ENCODE peak calls at places on chromosomes 3 and 15, in nine cellular contexts. C, S, H, D, W, V, U, F and P are unnamed samples.

GRCh38 chr3:5133239-5133638 is 11.1 kb downstream of the ARL8B start:
- DNase-seq in C (no peak), S (no peak), H (no peak), D (no peak), W (no peak), V (no peak), U (no peak), F (no peak), P (no peak)

GRCh38 chr3:15982667-15983145 is 184.9 kb upstream of the ANKRD28 start:
- DNase-seq in C (no peak), S (peak; percentile 97), H (peak; percentile 96), D (no peak), W (no peak), V (no peak), U (peak; percentile 27), F (no peak), P (peak; percentile 96)

GRCh38 chr3:103181175-103181574 is 746.4 kb downstream of the ZPLD1 start:
- DNase-seq in C (no peak), S (no peak), H (no peak), D (no peak), W (no peak), V (no peak), U (no peak), F (no peak), P (no peak)

GRCh38 chr3:59692117-59692516 is 642.3 kb upstream of the CFAP20DC start:
- DNase-seq in C (no peak), S (no peak), H (no peak), D (no peak), W (no peak), V (no peak), U (no peak), F (no peak), P (no peak)

GRCh38 chr3:127668906-127669305 is 3.8 kb upstream of the ABTB1 start:
- DNase-seq in C (no peak), S (no peak), H (no peak), D (no peak), W (no peak), V (no peak), U (no peak), F (no peak), P (no peak)

GRCh38 chr3:4827767-4828166 is 151.5 kb upstream of the BHLHE40 start:
- DNase-seq in C (no peak), S (peak; percentile 22), H (no peak), D (no peak), W (no peak), V (peak; percentile 36), U (no peak), F (no peak), P (no peak)

GRCh38 chr15:90529008-90529368 is 735 bp upstream of the CRTC3 start:
- DNase-seq in C (no peak), S (no peak), H (no peak), D (no peak), W (no peak), V (no peak), U (no peak), F (no peak), P (no peak)

GRCh38 chr15:70528270-70528706 is 235.1 kb downstream of the UACA start:
- DNase-seq in C (peak; percentile 59), S (no peak), H (no peak), D (no peak), W (peak; percentile 88), V (peak; percentile 93), U (no peak), F (no peak), P (peak; percentile 53)

GRCh38 chr3:151076626-151077025 is 8.8 kb upstream of the MED12L start:
- DNase-seq in C (no peak), S (no peak), H (no peak), D (no peak), W (no peak), V (no peak), U (no peak), F (no peak), P (no peak)

GRCh38 chr15:64635486-64635815 is 139.9 kb downstream of the RBPMS2 start:
- DNase-seq in C (no peak), S (peak; percentile 79), H (peak; percentile 68), D (peak; percentile 79), W (no peak), V (no peak), U (no peak), F (no peak), P (peak; percentile 96)

GRCh38 chr3:48783304-48783703 is 64.4 kb downstream of the PRKAR2A start:
- DNase-seq in C (no peak), S (no peak), H (no peak), D (no peak), W (no peak), V (no peak), U (no peak), F (no peak), P (no peak)

GRCh38 chr3:171494457-171495109 is 34.4 kb upstream of the TNIK start:
- DNase-seq in C (no peak), S (no peak), H (no peak), D (no peak), W (peak; percentile 75), V (peak; percentile 84), U (no peak), F (no peak), P (no peak)

GRCh38 chr15:67569668-67570067 is 27.2 kb downstream of the MAP2K5 start:
- DNase-seq in C (no peak), S (no peak), H (no peak), D (no peak), W (no peak), V (no peak), U (no peak), F (no peak), P (no peak)
- H3K4me3 ChIP-seq in C (no peak overlapping the region), S (no peak overlapping the region), H (no peak overlapping the region), D (no peak overlapping the region), W (no peak overlapping the region), V (no peak overlapping the region), U (no peak overlapping the region), F (no peak overlapping the region), P (no peak overlapping the region)

GRCh38 chr3:122973893-122974615 is 53.5 kb downstream of the SEMA5B start:
- DNase-seq in C (no peak), S (no peak), H (no peak), D (no peak), W (no peak), V (no peak), U (peak; percentile 52), F (no peak), P (no peak)
- H3K4me3 ChIP-seq in C (no peak overlapping the region), S (no peak overlapping the region), H (no peak overlapping the region), D (no peak overlapping the region), W (no peak overlapping the region), V (no peak overlapping the region), U (no peak overlapping the region), F (no peak overlapping the region), P (no peak overlapping the region)

DNA sequence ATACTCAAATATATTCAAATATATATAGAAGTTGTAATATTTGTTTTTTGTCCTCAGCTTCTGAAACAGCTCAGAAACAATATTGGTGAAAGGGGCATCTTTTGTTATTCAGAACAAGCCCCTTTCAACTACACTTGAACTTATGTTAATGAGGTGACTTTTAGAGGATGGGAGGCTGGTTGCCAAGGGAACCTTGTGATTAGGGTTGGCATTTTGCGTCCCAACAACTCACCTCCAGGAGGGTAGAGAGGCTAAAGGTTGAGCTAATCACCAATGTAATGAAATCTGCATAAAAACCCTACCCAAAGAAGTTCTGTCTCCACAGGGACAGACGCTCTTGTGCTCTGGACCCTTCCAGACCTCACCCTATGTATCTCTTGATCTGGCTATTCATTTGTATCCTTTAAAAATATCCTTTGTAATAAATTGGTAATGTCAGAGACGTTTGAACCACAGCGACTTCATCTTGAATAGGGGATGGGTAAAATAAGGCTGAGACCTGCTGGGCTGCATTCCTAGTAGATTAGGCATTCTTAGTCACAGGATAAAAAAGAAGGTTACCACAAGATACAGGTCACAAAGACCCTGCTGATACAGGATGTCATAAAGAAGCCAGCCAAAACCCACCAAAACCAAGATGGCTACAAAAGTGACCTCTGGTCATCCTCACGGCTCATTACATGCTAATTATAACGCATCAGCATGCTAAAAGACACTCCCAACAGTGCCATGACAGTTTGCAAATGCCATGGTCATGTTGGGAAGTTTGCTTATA is 111.1 kb downstream of the FMN1 start:
- DNase-seq in C (no peak), S (no peak), H (no peak), D (no peak), W (no peak), V (no peak), U (no peak), F (no peak), P (no peak)
- H3K4me3 ChIP-seq in C (no peak overlapping the region), S (no peak overlapping the region), H (no peak overlapping the region), D (no peak overlapping the region), W (no peak overlapping the region), V (no peak overlapping the region), U (no peak overlapping the region), F (no peak overlapping the region), P (no peak overlapping the region)

GRCh38 chr3:120089089-120089488 is 5.2 kb downstream of the GSK3B start:
- DNase-seq in C (no peak), S (no peak), H (no peak), D (no peak), W (no peak), V (no peak), U (no peak), F (no peak), P (no peak)
- H3K4me3 ChIP-seq in C (no peak overlapping the region), S (no peak overlapping the region), H (no peak overlapping the region), D (no peak overlapping the region), W (peak overlapping the region; percentile 70), V (no peak overlapping the region), U (peak overlapping the region; percentile 92), F (no peak overlapping the region), P (no peak overlapping the region)

GRCh38 chr3:43291546-43291945 is 5.2 kb downstream of the SNRK start:
- DNase-seq in C (no peak), S (no peak), H (peak; percentile 55), D (no peak), W (no peak), V (no peak), U (no peak), F (no peak), P (no peak)
- H3K4me3 ChIP-seq in C (peak overlapping the region; percentile 70), S (no peak overlapping the region), H (no peak overlapping the region), D (no peak overlapping the region), W (peak overlapping the region; percentile 100), V (no peak overlapping the region), U (peak overlapping the region; percentile 77), F (no peak overlapping the region), P (no peak overlapping the region)

GRCh38 chr15:41334293-41335120 is 1.8 kb downstream of the NUSAP1 start:
- DNase-seq in C (no peak), S (no peak), H (no peak), D (no peak), W (no peak), V (no peak), U (no peak), F (no peak), P (no peak)
- H3K4me3 ChIP-seq in C (no peak overlapping the region), S (peak overlapping the region; percentile 76), H (no peak overlapping the region), D (no peak overlapping the region), W (peak overlapping the region; percentile 60), V (peak overlapping the region; percentile 22), U (no peak overlapping the region), F (no peak overlapping the region), P (no peak overlapping the region)